ENCODE peak calls at places on chromosomes 7 and 10, in five cellular contexts. E is pancreas, K is aorta, I is stomach, Q is lower lobe of right lung. D is an unnamed sample.

GRCh38 chr10:1573981-1574380 is 163.3 kb downstream of the ADARB2 start:
- DNase-seq in E (no peak), K (no peak), I (peak), Q (no peak), D (no peak)

GRCh38 chr7:77989981-77990566 is 191.5 kb downstream of the PHTF2 start:
- DNase-seq in E (no peak), K (no peak), I (peak), Q (no peak), D (no peak)

GRCh38 chr10:98778277-98778759 is 331.6 kb upstream of the HPS1 start:
- DNase-seq in E (no peak), K (no peak), I (no peak), Q (no peak), D (no peak)

GRCh38 chr7:636396-636795 is 90.1 kb upstream of the DNAAF5 start:
- DNase-seq in E (peak), K (peak), I (peak), Q (no peak), D (no peak)

GRCh38 chr10:21797537-21797936 is 206.0 kb downstream of the DNAJC1 start:
- DNase-seq in E (no peak), K (no peak), I (no peak), Q (no peak), D (no peak)

GRCh38 chr7:77651544-77652162 is 44.6 kb upstream of the RSBN1L start:
- DNase-seq in E (no peak), K (no peak), I (no peak), Q (no peak), D (no peak)

GRCh38 chr7:1716263-1717094 is 46.4 kb downstream of the ELFN1 start:
- DNase-seq in E (no peak), K (no peak), I (no peak), Q (no peak), D (no peak)

GRCh38 chr7:7272294-7272693 is 90.0 kb downstream of the C1GALT1 start:
- DNase-seq in E (no peak), K (no peak), I (no peak), Q (no peak), D (no peak)

GRCh38 chr10:42690449-42691360 is 52.3 kb upstream of the ZNF33B start:
- DNase-seq in E (no peak), K (no peak), I (no peak), Q (no peak), D (no peak)

GRCh38 chr7:20408467-20408826 is 77.7 kb downstream of the ITGB8 start:
- DNase-seq in E (no peak), K (no peak), I (no peak), Q (no peak), D (peak)

GRCh38 chr7:555551-556160 is 36.0 kb upstream of the PDGFA start:
- DNase-seq in E (no peak), K (no peak), I (no peak), Q (no peak), D (no peak)

GRCh38 chr10:93593254-93593653 is 7.8 kb downstream of the RBP4 start:
- DNase-seq in E (no peak), K (no peak), I (no peak), Q (no peak), D (no peak)

GRCh38 chr7:22980422-22980821 is 33.5 kb downstream of the HYCC1 start:
- DNase-seq in E (no peak), K (no peak), I (no peak), Q (no peak), D (no peak)

GRCh38 chr7:77346441-77346840 is 69.7 kb downstream of the GSAP start:
- DNase-seq in E (no peak), K (no peak), I (no peak), Q (no peak), D (no peak)

GRCh38 chr7:149459540-149460433 is 1.1 kb downstream of the ZNF777 start:
- DNase-seq in E (no peak), K (no peak), I (no peak), Q (no peak), D (no peak)

GRCh38 chr10:99532687-99533495 is at the start of gene NKX2-3:
- DNase-seq in E (peak), K (peak), I (peak), Q (peak), D (peak)

GRCh38 chr7:123538189-123538714 is 3.9 kb upstream of the IQUB start:
- DNase-seq in E (no peak), K (no peak), I (no peak), Q (no peak), D (no peak)

GRCh38 chr7:137820677-137821420 is 25.9 kb downstream of the DGKI start:
- DNase-seq in E (peak), K (peak), I (no peak), Q (no peak), D (peak)

DNA sequence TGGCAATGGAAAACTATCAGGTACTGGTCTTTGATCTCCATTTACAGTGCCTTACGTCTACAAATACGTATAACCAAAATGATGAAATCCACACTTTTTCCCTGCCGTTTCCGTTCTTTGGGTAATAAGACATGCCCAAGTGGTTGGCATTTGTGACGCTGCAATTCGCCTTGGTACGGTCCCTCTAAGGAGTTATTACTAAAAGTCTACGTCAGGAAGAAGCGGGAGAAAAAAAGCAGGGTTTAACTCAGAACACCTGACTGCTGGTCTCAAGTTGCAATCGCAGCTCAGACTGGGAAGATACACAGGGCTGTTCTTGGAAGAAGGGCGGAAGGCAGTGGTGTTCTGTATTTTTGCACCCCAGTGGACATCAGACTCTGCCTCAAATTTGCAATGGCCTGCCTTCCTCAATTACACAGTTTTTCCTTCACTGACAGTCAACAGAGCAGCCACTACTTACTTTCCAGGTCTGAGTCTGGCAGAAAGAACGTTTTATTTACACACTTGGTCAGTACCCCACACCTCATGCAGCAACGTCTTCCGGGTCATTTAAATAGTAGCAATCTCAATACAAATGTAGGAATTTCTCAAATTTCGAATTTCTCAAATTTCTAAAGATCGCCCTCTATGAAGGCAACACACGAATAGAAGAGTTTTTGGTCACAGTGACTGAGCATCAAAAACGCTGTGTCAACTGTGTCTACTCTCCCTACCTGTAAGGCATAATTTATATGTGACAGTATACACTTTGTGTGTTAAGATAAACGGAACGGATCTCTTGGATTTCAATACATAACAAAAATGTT is 2.1 kb downstream of the BAIAP2L1 start:
- DNase-seq in E (no peak), K (no peak), I (no peak), Q (no peak), D (no peak)
- H3K4me3 ChIP-seq in E (no peak), K (no peak), I (peak), Q (peak), D (no peak)

GRCh38 chr10:101676573-101676972 is 18.4 kb downstream of the FBXW4 start:
- DNase-seq in E (no peak), K (no peak), I (no peak), Q (no peak), D (no peak)
- H3K27ac ChIP-seq in E (no peak), K (no peak), I (no peak), Q (no peak), D (no peak)

GRCh38 chr7:47584128-47584865 is 2.4 kb upstream of the TNS3 start:
- DNase-seq in E (no peak), K (no peak), I (no peak), Q (no peak), D (no peak)

GRCh38 chr7:47581821-47582747 is at the start of gene TNS3:
- DNase-seq in E (peak), K (peak), I (peak), Q (peak), D (peak)

GRCh38 chr7:47580811-47581331 is 1.0 kb downstream of the TNS3 start:
- DNase-seq in E (no peak), K (no peak), I (no peak), Q (no peak), D (no peak)

GRCh38 chr7:47581442-47581820 is 480 bp downstream of the TNS3 start:
- DNase-seq in E (no peak), K (no peak), I (peak), Q (no peak), D (no peak)

GRCh38 chr7:47582748-47583740 is 1.1 kb upstream of the TNS3 start:
- DNase-seq in E (no peak), K (no peak), I (no peak), Q (no peak), D (no peak)
- H3K4me3 ChIP-seq in E (no peak), K (no peak), I (peak), Q (peak), D (no peak)

GRCh38 chr7:142808802-142809583 is 38.2 kb downstream of the PRSS2 start:
- DNase-seq in E (no peak), K (peak), I (peak), Q (peak), D (peak)

GRCh38 chr7:142809671-142810070 is 38.9 kb downstream of the PRSS2 start:
- DNase-seq in E (no peak), K (no peak), I (no peak), Q (no peak), D (no peak)

GRCh38 chr7:142806957-142807356 is 36.2 kb downstream of the PRSS2 start:
- DNase-seq in E (no peak), K (no peak), I (no peak), Q (no peak), D (no peak)

GRCh38 chr7:142807855-142808460 is 37.2 kb downstream of the PRSS2 start:
- DNase-seq in E (no peak), K (no peak), I (no peak), Q (no peak), D (no peak)

GRCh38 chr7:142808461-142808801 is 37.7 kb downstream of the PRSS2 start:
- DNase-seq in E (no peak), K (no peak), I (no peak), Q (no peak), D (no peak)
- H3K27ac ChIP-seq in E (no peak), K (no peak), I (no peak), Q (peak), D (no peak)